ENCODE peak calls at places on chromosomes 13 and 19, in six cellular contexts. I is adrenal gland; B is CD8-positive, alpha-beta T cell; G is heart left ventricle; K is Caco-2; U is mammary epithelial cell. H is an unnamed sample.

GRCh38 chr13:94712812-94713555 is 639 bp upstream of the SOX21 start:
- DNase-seq in U (peak; percentile 39), I (no peak), B (no peak), G (no peak), K (peak; percentile 30), H (no peak)

GRCh38 chr19:56930647-56931592 is 90.4 kb upstream of the PEG3 start:
- DNase-seq in K (no peak), B (no peak), U (no peak), G (no peak), I (no peak), H (no peak)

GRCh38 chr13:50580684-50581305 is 262.7 kb downstream of the DLEU7 start:
- DNase-seq in U (no peak), K (no peak), B (no peak), I (no peak), G (no peak), H (no peak)

GRCh38 chr13:101053289-101053688 is 363.0 kb downstream of the NALCN start:
- DNase-seq in U (no peak), K (no peak), I (no peak), B (no peak), G (no peak), H (no peak)

GRCh38 chr19:30419581-30420180 is 47.5 kb downstream of the ZNF536 start:
- DNase-seq in K (no peak), G (no peak), I (peak; percentile 75), B (no peak), U (no peak), H (no peak)

GRCh38 chr13:40994581-40995230 is 24.4 kb downstream of the ELF1 start:
- DNase-seq in K (no peak), I (no peak), B (no peak), G (no peak), U (peak; percentile 38), H (no peak)

GRCh38 chr13:20669162-20669561 is 34.3 kb upstream of the IL17D start:
- DNase-seq in I (no peak), G (no peak), K (no peak), U (no peak), B (no peak), H (no peak)

GRCh38 chr19:7301525-7301924 is 7.3 kb upstream of the INSR start:
- DNase-seq in G (no peak), U (no peak), K (no peak), I (no peak), B (no peak), H (no peak)

GRCh38 chr19:506404-507285 is 652 bp upstream of the TPGS1 start:
- DNase-seq in U (peak; percentile 83), K (peak; percentile 95), B (peak; percentile 91), G (peak; percentile 99), I (peak; percentile 100), H (peak; percentile 97)

GRCh38 chr13:50126378-50127016 is 111.3 kb downstream of the KCNRG start:
- DNase-seq in G (no peak), K (no peak), U (no peak), B (no peak), I (peak; percentile 41), H (no peak)

GRCh38 chr19:39419003-39419402 is 6.5 kb downstream of the PLEKHG2 start:
- DNase-seq in G (no peak), I (no peak), B (no peak), U (no peak), K (no peak), H (no peak)

GRCh38 chr19:4866595-4867424 is 657 bp downstream of the PLIN3 start:
- DNase-seq in U (peak; percentile 38), K (peak; percentile 46), B (peak; percentile 46), I (peak; percentile 63), G (peak; percentile 59), H (peak; percentile 57)

GRCh38 chr13:46367622-46368327 is 19.3 kb downstream of the RUBCNL start:
- DNase-seq in K (no peak), G (no peak), B (no peak), U (peak; percentile 44), I (no peak), H (no peak)

GRCh38 chr19:43774103-43774939 is 6.5 kb downstream of the KCNN4 start:
- DNase-seq in B (no peak), K (no peak), U (no peak), I (peak; percentile 83), G (peak; percentile 59), H (peak; percentile 61)

GRCh38 chr13:69580255-69580654 is 527.4 kb upstream of the ATXN8OS start:
- DNase-seq in I (no peak), G (no peak), B (no peak), K (no peak), U (peak; percentile 80), H (no peak)

GRCh38 chr13:67048084-67048792 is 181.9 kb downstream of the PCDH9 start:
- DNase-seq in U (peak; percentile 9), B (no peak), G (no peak), I (no peak), K (no peak), H (no peak)

GRCh38 chr19:46426035-46426505 is 2.7 kb downstream of the PNMA8C start:
- DNase-seq in G (no peak), I (no peak), B (no peak), K (no peak), U (no peak), H (no peak)

GRCh38 chr13:45773236-45773635 is 71.1 kb downstream of the CBY2 start:
- DNase-seq in I (no peak), G (no peak), K (no peak), U (peak; percentile 65), B (no peak), H (no peak)

GRCh38 chr13:33112745-33113144 is 96.5 kb downstream of the KL start:
- DNase-seq in I (no peak), G (no peak), B (no peak), K (no peak), U (no peak), H (no peak)
- H3K4me1 ChIP-seq in I (peaks cover 48% of the 10 kb centered on the region), G (peaks cover 51% of the 10 kb centered on the region), B (no peaks in the 10 kb centered on the region), K (peaks cover 29% of the 10 kb centered on the region), U (no peaks in the 10 kb centered on the region), H (peaks cover 5% of the 10 kb centered on the region)

GRCh38 chr13:110713981-110714797 is 689 bp downstream of the ING1 start:
- DNase-seq in U (peak; percentile 50), K (peak; percentile 51), B (peak; percentile 78), I (peak; percentile 64), G (peak; percentile 65), H (peak; percentile 59)

GRCh38 chr13:110713642-110713952 is at the start of gene ING1:
- DNase-seq in I (no peak), K (no peak), U (no peak), G (no peak), B (no peak), H (no peak)

GRCh38 chr13:110715395-110716234 is 2.1 kb downstream of the ING1 start:
- DNase-seq in G (peak; percentile 98), I (peak; percentile 99), K (peak; percentile 98), B (peak; percentile 93), U (peak; percentile 100), H (peak; percentile 100)

GRCh38 chr13:110714798-110715394 is 1.4 kb downstream of the ING1 start:
- DNase-seq in I (peak; percentile 55), G (peak; percentile 77), K (peak; percentile 61), B (peak; percentile 55), U (no peak), H (peak; percentile 66)

DNA sequence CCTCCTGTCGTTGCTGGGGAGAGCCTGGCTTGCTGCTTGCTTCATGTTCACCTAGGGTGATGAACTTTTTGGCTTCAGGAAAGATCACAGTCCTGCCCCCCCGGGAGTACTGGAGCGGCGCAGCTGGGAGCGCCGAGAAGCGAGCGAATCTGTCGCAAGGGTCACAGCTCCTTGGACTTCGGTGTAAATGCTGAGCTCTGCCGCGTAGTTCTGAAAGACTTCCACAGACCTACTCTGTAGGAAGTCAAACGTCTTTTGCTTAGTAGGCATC is 2.7 kb downstream of the ING1 start:
- DNase-seq in G (no peak), U (peak; percentile 16), K (peak; percentile 62), I (peak; percentile 71), B (no peak), H (peak; percentile 56)
- TF ChIP-seq CTCF in G (no peak), U (no peak), K (no peak), I (no peak), B (no peak), H (no peak)

GRCh38 chr13:57507752-57508463 is 123.6 kb upstream of the PCDH17 start:
- DNase-seq in B (no peak), G (no peak), I (no peak), K (no peak), U (no peak), H (no peak)
- H3K36me3 ChIP-seq in B (no peaks in the 10 kb centered on the region), G (no peaks in the 10 kb centered on the region), I (no peaks in the 10 kb centered on the region), K (no peaks in the 10 kb centered on the region), U (no peaks in the 10 kb centered on the region), H (no peaks in the 10 kb centered on the region)

GRCh38 chr19:5971714-5972354 is 6.1 kb downstream of the RANBP3 start:
- DNase-seq in K (no peak), I (no peak), B (no peak), G (no peak), U (no peak), H (no peak)
- H3K4me1 ChIP-seq in K (peaks cover 30% of the 10 kb centered on the region), I (peaks cover 82% of the 10 kb centered on the region), B (peaks cover 90% of the 10 kb centered on the region), G (peaks cover 80% of the 10 kb centered on the region), U (peaks cover 35% of the 10 kb centered on the region), H (peaks cover 10% of the 10 kb centered on the region)

GRCh38 chr19:5997371-5997770 is 19.4 kb upstream of the RANBP3 start:
- DNase-seq in B (no peak), G (no peak), U (no peak), I (no peak), K (no peak), H (no peak)
- TF ChIP-seq CTCF in B (no peak), G (no peak), U (peak; percentile 12), I (no peak), K (no peak), H (no peak)

GRCh38 chr19:49109051-49109450 is 5.1 kb upstream of the LIN7B start:
- DNase-seq in G (no peak), I (no peak), B (no peak), K (no peak), U (no peak), H (no peak)
- H3K36me3 ChIP-seq in G (peaks cover 53% of the 10 kb centered on the region), I (peaks cover 51% of the 10 kb centered on the region), B (peaks cover 24% of the 10 kb centered on the region), K (peaks cover 3% of the 10 kb centered on the region), U (peaks cover 13% of the 10 kb centered on the region), H (no peaks in the 10 kb centered on the region)

DNA sequence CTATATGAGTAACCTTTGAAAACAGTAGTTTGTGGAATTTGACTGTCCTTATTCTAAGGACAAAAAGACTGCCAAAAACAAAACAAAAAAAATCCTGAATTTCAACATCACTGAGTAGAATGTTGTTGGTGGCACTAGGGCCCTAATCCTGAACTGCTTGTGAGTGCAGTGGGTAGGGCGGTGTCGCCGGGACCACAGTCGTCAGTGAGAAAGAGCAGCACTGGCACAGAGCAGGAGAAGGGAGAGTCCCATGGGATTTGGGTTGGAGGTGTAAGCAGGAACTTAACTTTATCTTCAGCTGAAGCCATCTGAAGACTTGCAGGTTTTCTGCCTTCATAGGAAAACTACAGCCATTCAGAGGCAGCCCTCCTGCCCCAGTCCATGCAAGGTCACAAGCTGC is 5.6 kb downstream of the PCID2 start:
- DNase-seq in G (no peak), I (no peak), U (no peak), B (no peak), K (no peak), H (no peak)
- H3K4me1 ChIP-seq in G (peaks cover 42% of the 10 kb centered on the region), I (peaks cover 56% of the 10 kb centered on the region), U (peaks cover 10% of the 10 kb centered on the region), B (peaks cover 17% of the 10 kb centered on the region), K (peaks cover 4% of the 10 kb centered on the region), H (peaks cover 4% of the 10 kb centered on the region)

H was measured in uterus.